ENCODE peak calls at places on chromosomes 1 and 21, in six cellular contexts. V is occipital lobe; K is NCI-H1694; S is stimulated activated naive CD4-positive, alpha-beta T cell; D is tibial nerve; H is right atrium auricular region. U is an unnamed sample.

GRCh38 chr1:211606914-211607751 is 28.2 kb upstream of the SLC30A1 start:
- DNase-seq in D (no peak), H (no peak), K (no peak), S (no peak), V (no peak), U (no peak)

GRCh38 chr21:44551290-44552015 is at the start of gene KRTAP10-2:
- DNase-seq in D (no peak), H (peak), S (no peak), V (no peak), K (no peak), U (no peak)

GRCh38 chr1:3993606-3994375 is 93.7 kb upstream of the C1orf174 start:
- DNase-seq in S (no peak), H (no peak), V (no peak), D (no peak), K (no peak), U (no peak)

GRCh38 chr1:202237052-202237451 is 43.5 kb downstream of the LGR6 start:
- DNase-seq in K (peak), D (no peak), S (no peak), H (no peak), V (no peak), U (no peak)

GRCh38 chr1:43970911-43971310 is 1.1 kb downstream of the DPH2 start:
- DNase-seq in K (no peak), S (no peak), H (no peak), D (no peak), V (no peak), U (no peak)

GRCh38 chr1:192489046-192489445 is 86.5 kb upstream of the RGS1 start:
- DNase-seq in S (no peak), K (no peak), D (no peak), H (no peak), V (no peak), U (no peak)

GRCh38 chr1:51610637-51611036 is 6.3 kb upstream of the OSBPL9 start:
- DNase-seq in V (no peak), H (no peak), D (no peak), K (no peak), S (no peak), U (no peak)

GRCh38 chr1:21174230-21174629 is 2.5 kb downstream of the EIF4G3 start:
- DNase-seq in S (no peak), V (no peak), K (no peak), H (no peak), D (no peak), U (peak)

GRCh38 chr1:25360596-25361581 is 22.8 kb downstream of the TMEM50A start:
- DNase-seq in S (no peak), H (no peak), K (no peak), V (no peak), D (no peak), U (no peak)

GRCh38 chr1:192575499-192576189 is at the start of gene RGS1:
- DNase-seq in K (no peak), V (no peak), S (peak), H (no peak), D (no peak), U (no peak)

GRCh38 chr21:16424331-16424749 is 694.6 kb downstream of the USP25 start:
- DNase-seq in V (peak), K (no peak), D (no peak), H (no peak), S (no peak), U (peak)

GRCh38 chr21:41633627-41634026 is 125.7 kb upstream of the TMPRSS2 start:
- DNase-seq in V (no peak), H (no peak), D (no peak), S (no peak), K (no peak), U (no peak)

GRCh38 chr1:145690587-145691558 is 16.3 kb downstream of the PDZK1 start:
- DNase-seq in H (no peak), V (no peak), K (no peak), S (no peak), D (no peak), U (no peak)

GRCh38 chr1:23798662-23799142 is 1.9 kb downstream of the GALE start:
- DNase-seq in V (no peak), S (no peak), K (no peak), H (no peak), D (no peak), U (no peak)

GRCh38 chr1:74011736-74012135 is 186.2 kb downstream of the LRRIQ3 start:
- DNase-seq in K (no peak), D (no peak), H (no peak), V (no peak), S (no peak), U (no peak)